ENCODE peak calls at places on chromosomes 3 and 15, in nine cellular contexts. One of them, this sample, is unnamed.

GRCh38 chr15:62783303-62783957 is 259.1 kb upstream of the TPM1 start:
- DNase-seq in suprapubic skin: no peak
- DNase-seq in A549: no peak
- DNase-seq in H1: no peak
- DNase-seq in ovary: peak
- DNase-seq in stomach: no peak
- DNase-seq in HepG2: no peak
- DNase-seq in sigmoid colon: no peak
- DNase-seq in transverse colon: no peak
- DNase-seq in this sample: no peak

GRCh38 chr3:3998140-3998977 is 199.1 kb downstream of the LRRN1 start:
- DNase-seq in sigmoid colon: no peak
- DNase-seq in ovary: no peak
- DNase-seq in transverse colon: no peak
- DNase-seq in A549: no peak
- DNase-seq in HepG2: peak
- DNase-seq in stomach: no peak
- DNase-seq in H1: peak
- DNase-seq in suprapubic skin: no peak
- DNase-seq in this sample: no peak

GRCh38 chr3:150594150-150594549 is 9.0 kb upstream of the SELENOT start:
- DNase-seq in transverse colon: no peak
- DNase-seq in ovary: no peak
- DNase-seq in stomach: no peak
- DNase-seq in HepG2: no peak
- DNase-seq in A549: no peak
- DNase-seq in sigmoid colon: no peak
- DNase-seq in H1: no peak
- DNase-seq in suprapubic skin: no peak
- DNase-seq in this sample: no peak

GRCh38 chr3:50299638-50299928 is 378 bp upstream of the HYAL3 start:
- DNase-seq in transverse colon: no peak
- DNase-seq in sigmoid colon: no peak
- DNase-seq in suprapubic skin: no peak
- DNase-seq in ovary: no peak
- DNase-seq in HepG2: peak
- DNase-seq in stomach: no peak
- DNase-seq in H1: no peak
- DNase-seq in A549: no peak
- DNase-seq in this sample: no peak

GRCh38 chr15:25849431-25849921 is 13.7 kb downstream of the ATP10A start:
- DNase-seq in A549: no peak
- DNase-seq in H1: no peak
- DNase-seq in suprapubic skin: no peak
- DNase-seq in stomach: no peak
- DNase-seq in HepG2: no peak
- DNase-seq in sigmoid colon: peak
- DNase-seq in transverse colon: no peak
- DNase-seq in ovary: no peak
- DNase-seq in this sample: no peak

GRCh38 chr15:79257454-79257853 is 25.1 kb upstream of the ANKRD34C start:
- DNase-seq in sigmoid colon: no peak
- DNase-seq in transverse colon: no peak
- DNase-seq in H1: no peak
- DNase-seq in ovary: no peak
- DNase-seq in A549: no peak
- DNase-seq in HepG2: no peak
- DNase-seq in suprapubic skin: no peak
- DNase-seq in stomach: no peak
- DNase-seq in this sample: no peak

GRCh38 chr15:100008258-100008657 is 275.0 kb upstream of the LYSMD4 start:
- DNase-seq in H1: no peak
- DNase-seq in suprapubic skin: no peak
- DNase-seq in stomach: no peak
- DNase-seq in HepG2: no peak
- DNase-seq in A549: no peak
- DNase-seq in sigmoid colon: no peak
- DNase-seq in ovary: no peak
- DNase-seq in transverse colon: no peak
- DNase-seq in this sample: no peak

GRCh38 chr3:46187876-46188275 is 20.2 kb downstream of the CCR1 start:
- DNase-seq in sigmoid colon: no peak
- DNase-seq in H1: no peak
- DNase-seq in stomach: no peak
- DNase-seq in HepG2: no peak
- DNase-seq in ovary: no peak
- DNase-seq in A549: no peak
- DNase-seq in suprapubic skin: no peak
- DNase-seq in transverse colon: no peak
- DNase-seq in this sample: no peak

GRCh38 chr3:78641703-78642102 is 1126.1 kb downstream of the ROBO1 start:
- DNase-seq in suprapubic skin: no peak
- DNase-seq in A549: no peak
- DNase-seq in transverse colon: no peak
- DNase-seq in ovary: no peak
- DNase-seq in sigmoid colon: no peak
- DNase-seq in stomach: no peak
- DNase-seq in H1: no peak
- DNase-seq in HepG2: no peak
- DNase-seq in this sample: no peak

GRCh38 chr3:195180490-195181106 is 90.4 kb downstream of the XXYLT1 start:
- DNase-seq in HepG2: no peak
- DNase-seq in ovary: no peak
- DNase-seq in transverse colon: no peak
- DNase-seq in H1: no peak
- DNase-seq in suprapubic skin: no peak
- DNase-seq in stomach: no peak
- DNase-seq in sigmoid colon: peak
- DNase-seq in A549: no peak
- DNase-seq in this sample: no peak

GRCh38 chr3:104635872-104636580 is 730.7 kb upstream of the ALCAM start:
- DNase-seq in suprapubic skin: no peak
- DNase-seq in H1: no peak
- DNase-seq in transverse colon: no peak
- DNase-seq in stomach: peak
- DNase-seq in HepG2: no peak
- DNase-seq in sigmoid colon: no peak
- DNase-seq in A549: no peak
- DNase-seq in ovary: no peak
- DNase-seq in this sample: no peak

GRCh38 chr15:41564286-41564959 is 5.4 kb downstream of the TYRO3 start:
- DNase-seq in HepG2: peak
- DNase-seq in A549: no peak
- DNase-seq in suprapubic skin: no peak
- DNase-seq in ovary: peak
- DNase-seq in stomach: no peak
- DNase-seq in transverse colon: no peak
- DNase-seq in sigmoid colon: no peak
- DNase-seq in H1: no peak
- DNase-seq in this sample: no peak

GRCh38 chr3:149655826-149656599 is 1.8 kb downstream of the WWTR1 start:
- DNase-seq in A549: peak
- DNase-seq in ovary: no peak
- DNase-seq in stomach: no peak
- DNase-seq in sigmoid colon: no peak
- DNase-seq in HepG2: no peak
- DNase-seq in suprapubic skin: no peak
- DNase-seq in H1: no peak
- DNase-seq in transverse colon: no peak
- DNase-seq in this sample: no peak

GRCh38 chr15:80367661-80368060 is 36.5 kb upstream of the ARNT2 start:
- DNase-seq in H1: no peak
- DNase-seq in sigmoid colon: no peak
- DNase-seq in suprapubic skin: no peak
- DNase-seq in stomach: no peak
- DNase-seq in A549: no peak
- DNase-seq in HepG2: no peak
- DNase-seq in ovary: no peak
- DNase-seq in transverse colon: no peak
- DNase-seq in this sample: no peak

GRCh38 chr3:32743934-32744333 is 58.9 kb downstream of the CNOT10 start:
- DNase-seq in suprapubic skin: no peak
- DNase-seq in A549: no peak
- DNase-seq in HepG2: peak
- DNase-seq in ovary: no peak
- DNase-seq in transverse colon: peak
- DNase-seq in H1: no peak
- DNase-seq in sigmoid colon: no peak
- DNase-seq in stomach: no peak
- DNase-seq in this sample: no peak

GRCh38 chr3:16102187-16102561 is 72.3 kb upstream of the GALNT15 start:
- DNase-seq in transverse colon: no peak
- DNase-seq in A549: no peak
- DNase-seq in suprapubic skin: no peak
- DNase-seq in sigmoid colon: no peak
- DNase-seq in stomach: no peak
- DNase-seq in H1: no peak
- DNase-seq in HepG2: no peak
- DNase-seq in ovary: no peak
- DNase-seq in this sample: no peak

GRCh38 chr15:56957812-56958406 is 39.5 kb downstream of the TCF12 start:
- DNase-seq in suprapubic skin: no peak
- DNase-seq in H1: no peak
- DNase-seq in A549: no peak
- DNase-seq in sigmoid colon: no peak
- DNase-seq in ovary: no peak
- DNase-seq in transverse colon: no peak
- DNase-seq in HepG2: peak
- DNase-seq in stomach: no peak
- DNase-seq in this sample: no peak

GRCh38 chr15:34993877-34994276 is 5.8 kb upstream of the ZNF770 start:
- DNase-seq in A549: no peak
- DNase-seq in HepG2: no peak
- DNase-seq in H1: no peak
- DNase-seq in transverse colon: no peak
- DNase-seq in stomach: no peak
- DNase-seq in suprapubic skin: no peak
- DNase-seq in sigmoid colon: no peak
- DNase-seq in ovary: no peak
- DNase-seq in this sample: no peak

GRCh38 chr3:146803746-146804145 is 198.6 kb upstream of the PLSCR5 start:
- DNase-seq in suprapubic skin: no peak
- DNase-seq in ovary: no peak
- DNase-seq in stomach: no peak
- DNase-seq in sigmoid colon: no peak
- DNase-seq in transverse colon: no peak
- DNase-seq in HepG2: no peak
- DNase-seq in H1: peak
- DNase-seq in A549: no peak
- DNase-seq in this sample: no peak

GRCh38 chr15:89646416-89647141 is 8.7 kb downstream of the KIF7 start:
- DNase-seq in H1: no peak
- DNase-seq in HepG2: no peak
- DNase-seq in A549: no peak
- DNase-seq in stomach: no peak
- DNase-seq in sigmoid colon: peak
- DNase-seq in transverse colon: no peak
- DNase-seq in suprapubic skin: peak
- DNase-seq in ovary: no peak
- DNase-seq in this sample: no peak
- TF ChIP-seq CTCF in H1: no peak
- TF ChIP-seq CTCF in HepG2: no peak
- TF ChIP-seq CTCF in A549: no peak
- TF ChIP-seq CTCF in stomach: no peak
- TF ChIP-seq CTCF in sigmoid colon: no peak
- TF ChIP-seq CTCF in transverse colon: no peak
- TF ChIP-seq CTCF in suprapubic skin: no peak
- TF ChIP-seq CTCF in ovary: no peak
- TF ChIP-seq CTCF in this sample: no peak

DNA sequence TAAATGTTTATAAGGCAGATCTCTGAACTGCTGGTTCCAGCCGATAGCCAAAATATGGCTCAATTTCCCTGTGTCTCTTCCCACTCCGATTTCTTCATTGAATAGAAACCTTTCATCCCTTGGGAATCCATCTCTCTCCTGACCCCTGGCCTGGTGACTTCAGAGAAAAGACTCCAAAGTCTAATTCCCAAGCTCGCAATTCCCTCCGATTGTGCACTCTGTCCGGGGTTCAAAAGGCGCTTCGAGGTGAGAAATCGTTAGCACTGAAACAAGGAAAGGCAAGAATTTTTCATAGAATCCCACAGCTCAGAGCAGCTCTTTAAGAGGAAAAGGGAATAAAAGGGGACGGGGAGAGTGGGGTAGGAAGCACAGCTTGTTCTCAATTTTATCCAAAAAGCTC is 18.4 kb upstream of the RAD18 start:
- DNase-seq in stomach: no peak
- DNase-seq in HepG2: peak
- DNase-seq in suprapubic skin: no peak
- DNase-seq in A549: no peak
- DNase-seq in sigmoid colon: no peak
- DNase-seq in H1: no peak
- DNase-seq in ovary: no peak
- DNase-seq in transverse colon: no peak
- DNase-seq in this sample: no peak
- TF ChIP-seq EP300 in stomach: no peak
- TF ChIP-seq EP300 in HepG2: no peak
- TF ChIP-seq EP300 in suprapubic skin: no peak
- TF ChIP-seq EP300 in A549: no peak
- TF ChIP-seq EP300 in sigmoid colon: no peak
- TF ChIP-seq EP300 in H1: no peak
- TF ChIP-seq EP300 in ovary: no peak
- TF ChIP-seq EP300 in transverse colon: no peak
- TF ChIP-seq EP300 in this sample: no peak

DNA sequence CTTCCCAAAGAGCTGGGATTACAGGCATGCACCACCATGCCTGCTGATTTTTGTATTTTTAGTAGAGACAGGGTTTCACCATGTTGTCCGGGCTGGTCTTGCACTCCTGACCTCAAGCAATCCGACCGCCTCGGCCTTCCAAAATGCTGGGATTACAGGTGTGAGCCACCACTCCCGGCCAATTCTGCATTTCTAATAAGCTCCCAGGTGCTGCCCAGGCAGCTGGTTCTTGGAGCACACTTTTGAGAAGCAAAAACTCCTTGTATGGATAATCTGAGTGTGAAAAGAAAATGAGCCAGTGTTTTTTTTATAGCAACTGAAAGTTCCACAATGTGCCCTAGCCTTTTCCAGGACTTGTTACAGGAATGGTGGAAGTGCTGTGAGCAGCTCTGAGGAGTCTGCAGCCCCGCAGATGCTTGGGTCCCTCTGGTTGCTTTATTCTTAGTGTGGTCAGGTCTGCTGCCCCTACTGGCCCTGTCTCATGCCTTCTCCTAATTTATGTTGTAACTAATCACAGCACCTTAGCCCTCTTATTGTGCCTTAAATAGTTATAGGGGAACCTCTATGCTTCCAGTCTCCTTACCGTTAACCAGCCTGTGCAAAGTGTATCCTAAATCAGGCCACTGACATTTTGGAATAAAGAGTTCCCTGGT is 13.5 kb upstream of the KCNAB1 start:
- DNase-seq in H1: no peak
- DNase-seq in transverse colon: no peak
- DNase-seq in stomach: no peak
- DNase-seq in ovary: no peak
- DNase-seq in suprapubic skin: no peak
- DNase-seq in HepG2: no peak
- DNase-seq in A549: peak
- DNase-seq in sigmoid colon: no peak
- DNase-seq in this sample: no peak
- TF ChIP-seq CTCF in H1: peak
- TF ChIP-seq CTCF in transverse colon: no peak
- TF ChIP-seq CTCF in stomach: no peak
- TF ChIP-seq CTCF in ovary: no peak
- TF ChIP-seq CTCF in suprapubic skin: no peak
- TF ChIP-seq CTCF in HepG2: no peak
- TF ChIP-seq CTCF in A549: no peak
- TF ChIP-seq CTCF in sigmoid colon: no peak
- TF ChIP-seq CTCF in this sample: no peak

GRCh38 chr3:51916418-51916817 is 13.3 kb upstream of the IQCF1 start:
- DNase-seq in suprapubic skin: no peak
- DNase-seq in transverse colon: no peak
- DNase-seq in H1: no peak
- DNase-seq in ovary: no peak
- DNase-seq in A549: no peak
- DNase-seq in stomach: no peak
- DNase-seq in HepG2: no peak
- DNase-seq in sigmoid colon: no peak
- DNase-seq in this sample: no peak
- TF ChIP-seq EP300 in suprapubic skin: no peak
- TF ChIP-seq EP300 in transverse colon: no peak
- TF ChIP-seq EP300 in H1: no peak
- TF ChIP-seq EP300 in ovary: no peak
- TF ChIP-seq EP300 in A549: no peak
- TF ChIP-seq EP300 in stomach: no peak
- TF ChIP-seq EP300 in HepG2: no peak
- TF ChIP-seq EP300 in sigmoid colon: no peak
- TF ChIP-seq EP300 in this sample: no peak